ENCODE peak calls at places on chromosomes 3 and 15, in nine cellular contexts. G is LoVo, M is anterior cingulate cortex, V is psoas muscle, K is H4, T is HFFc6, A is G401, S is renal cortical epithelial cell, O is cardiac fibroblast. B is an unnamed sample.

GRCh38 chr15:69597061-69597592 is 144.5 kb downstream of the RPLP1 start:
- DNase-seq in A (no peak), T (no peak), O (no peak), K (no peak), G (no peak), S (no peak), M (no peak), V (no peak), B (no peak)

GRCh38 chr15:99578809-99579208 is 13.0 kb downstream of the MEF2A start:
- DNase-seq in T (no peak), A (no peak), G (no peak), S (no peak), K (no peak), O (no peak), V (no peak), M (no peak), B (no peak)

GRCh38 chr3:72487078-72487765 is 361.0 kb downstream of the SHQ1 start:
- DNase-seq in M (no peak), S (peak), O (peak), A (no peak), V (peak), G (peak), K (peak), T (peak), B (peak)

GRCh38 chr3:40939113-40940070 is 259.9 kb upstream of the CTNNB1 start:
- DNase-seq in M (no peak), G (peak), O (no peak), V (peak), S (peak), A (peak), T (no peak), K (no peak), B (no peak)

GRCh38 chr3:23928525-23928924 is 11.6 kb downstream of the RPL15 start:
- DNase-seq in A (no peak), K (no peak), G (peak), T (no peak), O (no peak), M (no peak), V (no peak), S (peak), B (no peak)

GRCh38 chr3:142896996-142897395 is 8.1 kb upstream of the PCOLCE2 start:
- DNase-seq in V (no peak), K (no peak), M (no peak), S (peak), T (no peak), G (no peak), O (no peak), A (no peak), B (no peak)

GRCh38 chr15:64144565-64145281 is 6.8 kb upstream of the SNX22 start:
- DNase-seq in G (no peak), V (no peak), M (peak), A (no peak), S (peak), T (no peak), K (no peak), O (no peak), B (no peak)

GRCh38 chr3:43629254-43629653 is 7.4 kb upstream of the ANO10 start:
- DNase-seq in T (peak), O (no peak), V (no peak), M (no peak), G (no peak), K (no peak), A (no peak), S (peak), B (no peak)

GRCh38 chr15:84921121-84921520 is 36.7 kb downstream of the SLC28A1 start:
- DNase-seq in O (no peak), S (no peak), K (no peak), M (no peak), T (peak), A (peak), G (no peak), V (no peak), B (no peak)

GRCh38 chr15:31304074-31304648 is 22.5 kb upstream of the KLF13 start:
- DNase-seq in G (no peak), A (no peak), V (no peak), T (no peak), S (no peak), O (no peak), K (no peak), M (no peak), B (no peak)

GRCh38 chr3:128185630-128186447 is 32.6 kb downstream of the EEFSEC start:
- DNase-seq in G (no peak), O (no peak), V (no peak), A (no peak), S (no peak), K (no peak), T (no peak), M (no peak), B (no peak)

GRCh38 chr3:122468896-122469533 is 45.7 kb downstream of the KPNA1 start:
- DNase-seq in S (peak), O (no peak), K (no peak), G (no peak), V (no peak), A (no peak), M (no peak), T (no peak), B (no peak)

GRCh38 chr3:10023587-10024310 is 2.5 kb upstream of the FANCD2 start:
- DNase-seq in V (no peak), O (peak), G (no peak), T (peak), K (peak), M (no peak), S (peak), A (no peak), B (no peak)

GRCh38 chr15:80455051-80455648 is 51.0 kb downstream of the ARNT2 start:
- DNase-seq in A (peak), K (no peak), S (no peak), O (no peak), M (no peak), T (no peak), G (no peak), V (no peak), B (no peak)

GRCh38 chr3:100042144-100042543 is 72.2 kb downstream of the FILIP1L start:
- DNase-seq in A (no peak), T (peak), M (no peak), S (peak), K (peak), O (peak), V (no peak), G (peak), B (no peak)

GRCh38 chr3:178454714-178455113 is 81.5 kb upstream of the KCNMB2 start:
- DNase-seq in S (peak), O (peak), K (no peak), G (no peak), T (peak), M (no peak), A (no peak), V (peak), B (no peak)

GRCh38 chr3:33525232-33525631 is 85.0 kb upstream of the UBP1 start:
- DNase-seq in K (no peak), T (no peak), A (no peak), S (no peak), V (no peak), M (no peak), O (no peak), G (no peak), B (no peak)

GRCh38 chr3:195039180-195039843 is 231.6 kb downstream of the XXYLT1 start:
- DNase-seq in T (no peak), M (no peak), S (no peak), G (no peak), K (no peak), O (no peak), A (no peak), V (no peak), B (no peak)

GRCh38 chr3:69203631-69204314 is 81.4 kb upstream of the LMOD3 start:
- DNase-seq in A (no peak), T (no peak), V (no peak), S (no peak), M (no peak), K (no peak), O (no peak), G (no peak), B (no peak)

GRCh38 chr3:50147016-50147415 is 8.1 kb upstream of the SEMA3F start:
- DNase-seq in M (no peak), V (no peak), K (no peak), A (no peak), G (no peak), T (no peak), O (no peak), S (no peak), B (no peak)

GRCh38 chr3:150739200-150739863 is 23.6 kb downstream of the SIAH2 start:
- DNase-seq in K (no peak), V (no peak), G (no peak), O (no peak), T (no peak), M (no peak), S (no peak), A (no peak), B (no peak)

GRCh38 chr15:81254277-81255265 is 57.9 kb downstream of the IL16 start:
- DNase-seq in G (no peak), T (no peak), O (no peak), S (no peak), A (peak), V (no peak), M (no peak), K (no peak), B (no peak)

GRCh38 chr3:113297741-113298320 is 86.5 kb downstream of the BOC start:
- DNase-seq in V (no peak), K (no peak), A (no peak), T (no peak), O (no peak), G (no peak), M (no peak), S (no peak), B (no peak)

GRCh38 chr15:70857547-70858265 is 3.7 kb upstream of the LARP6 start:
- DNase-seq in G (no peak), S (no peak), T (no peak), M (no peak), A (no peak), O (peak), V (no peak), K (no peak), B (no peak)

GRCh38 chr3:186024210-186024609 is 84.7 kb downstream of the ETV5 start:
- DNase-seq in A (peak), O (peak), M (no peak), K (no peak), G (no peak), V (peak), S (no peak), T (no peak), B (no peak)

GRCh38 chr3:10417849-10418248 is 87.5 kb downstream of the ATP2B2 start:
- DNase-seq in T (peak), K (peak), A (no peak), G (no peak), V (no peak), S (peak), M (no peak), O (peak), B (no peak)

GRCh38 chr3:47578119-47578630 is 490 bp downstream of the CSPG5 start:
- DNase-seq in T (no peak), S (no peak), A (peak), M (peak), K (no peak), O (no peak), G (peak), V (peak), B (peak)

GRCh38 chr3:21260507-21260906 is 490.5 kb downstream of the ZNF385D start:
- DNase-seq in A (no peak), G (no peak), M (no peak), K (no peak), T (no peak), S (no peak), O (no peak), V (no peak), B (no peak)

GRCh38 chr15:80423215-80423614 is 19.0 kb downstream of the ARNT2 start:
- DNase-seq in V (no peak), M (no peak), S (peak), G (no peak), A (no peak), T (no peak), O (no peak), K (no peak), B (no peak)

GRCh38 chr15:99983171-99983891 is 250.1 kb upstream of the LYSMD4 start:
- DNase-seq in K (no peak), V (no peak), G (no peak), T (no peak), S (peak), M (no peak), A (no peak), O (peak), B (peak)

GRCh38 chr3:69288161-69288895 is 97.6 kb downstream of the FRMD4B start:
- DNase-seq in T (no peak), S (no peak), G (no peak), K (no peak), V (no peak), A (no peak), M (no peak), O (no peak), B (peak)

GRCh38 chr3:14210281-14210670 is 31.7 kb downstream of the LSM3 start:
- DNase-seq in O (no peak), K (no peak), S (no peak), A (no peak), T (no peak), G (no peak), V (no peak), M (no peak), B (no peak)

GRCh38 chr15:40072216-40072990 is 33.4 kb upstream of the SRP14 start:
- DNase-seq in K (no peak), V (no peak), M (no peak), G (no peak), A (no peak), T (no peak), O (no peak), S (no peak), B (no peak)

GRCh38 chr15:82624008-82624407 is 23.2 kb downstream of the CPEB1 start:
- DNase-seq in O (no peak), G (no peak), M (no peak), A (no peak), S (no peak), V (no peak), K (no peak), T (peak), B (no peak)

GRCh38 chr3:187367561-187368103 is 553 bp upstream of the RTP4 start:
- DNase-seq in O (no peak), T (no peak), G (no peak), S (no peak), K (no peak), V (peak), A (no peak), M (peak), B (no peak)

GRCh38 chr3:41997702-41998551 is 36.0 kb upstream of the ULK4 start:
- DNase-seq in M (peak), A (no peak), G (no peak), O (peak), K (no peak), T (no peak), V (no peak), S (no peak), B (no peak)

GRCh38 chr15:36914962-36915808 is 185.2 kb downstream of the MEIS2 start:
- DNase-seq in T (no peak), A (no peak), K (peak), M (no peak), S (no peak), V (no peak), G (no peak), O (peak), B (no peak)

B was measured in natural killer cell treated with Interleukin-12 subunit alpha and Interleukin-12 subunit beta and Interleukin-15 and Interleukin-18, amount 100 ng/mL, for 72 hours.